ENCODE peak calls at places on chromosome 4, in four cellular contexts. R, Q, Y and P are unnamed samples.
A peak's percentile ranks its signal among the peaks of the same experiment; 100 is the strongest.

GRCh38 chr4:159416073-159416472 is 313.2 kb downstream of the RAPGEF2 start:
- DNase-seq in Y (peak; percentile 54), Q (no peak), R (no peak), P (no peak)

GRCh38 chr4:125693233-125693632 is 378.5 kb downstream of the FAT4 start:
- DNase-seq in R (no peak), Y (no peak), Q (no peak), P (no peak)

GRCh38 chr4:85762204-85762884 is 287.4 kb downstream of the ARHGAP24 start:
- DNase-seq in Q (no peak), R (no peak), Y (no peak), P (no peak)

GRCh38 chr4:8589831-8590545 is 2.6 kb upstream of the CPZ start:
- DNase-seq in Q (no peak), Y (no peak), R (no peak), P (no peak)

GRCh38 chr4:132572210-132572609 is 576.9 kb upstream of the PCDH10 start:
- DNase-seq in Y (no peak), R (no peak), Q (no peak), P (no peak)

GRCh38 chr4:15659768-15660394 is 4.7 kb upstream of the FBXL5 start:
- DNase-seq in R (no peak), Q (no peak), Y (no peak), P (no peak)

GRCh38 chr4:94407846-94408245 is 43.9 kb upstream of the PDLIM5 start:
- DNase-seq in Q (no peak), Y (no peak), R (no peak), P (no peak)

GRCh38 chr4:109967798-109968520 is 55.3 kb downstream of the EGF start:
- DNase-seq in R (no peak), Y (no peak), Q (no peak), P (no peak)

GRCh38 chr4:150579591-150580234 is 2.2 kb upstream of the MAB21L2 start:
- DNase-seq in Q (no peak), R (no peak), Y (no peak), P (no peak)

GRCh38 chr4:119286377-119287002 is 35.4 kb downstream of the FABP2 start:
- DNase-seq in R (no peak), Y (peak; percentile 32), Q (no peak), P (no peak)

GRCh38 chr4:71449878-71450277 is 111.1 kb downstream of the SLC4A4 start:
- DNase-seq in R (no peak), Y (no peak), Q (no peak), P (no peak)

GRCh38 chr4:8590546-8590880 is 2.1 kb upstream of the CPZ start:
- DNase-seq in Y (no peak), R (no peak), Q (no peak), P (no peak)

GRCh38 chr4:6111354-6111930 is 88.9 kb downstream of the JAKMIP1 start:
- DNase-seq in R (no peak), Y (no peak), Q (no peak), P (no peak)

GRCh38 chr4:86451560-86452322 is 91.9 kb upstream of the MAPK10 start:
- DNase-seq in Y (no peak), Q (no peak), R (no peak), P (no peak)

GRCh38 chr4:109588176-109588575 is 28.1 kb downstream of the MCUB start:
- DNase-seq in R (no peak), Y (no peak), Q (peak; percentile 58), P (peak; percentile 26)

GRCh38 chr4:183408791-183409190 is 35.6 kb upstream of the CDKN2AIP start:
- DNase-seq in Q (no peak), R (no peak), Y (no peak), P (no peak)

GRCh38 chr4:8682725-8683124 is 90.2 kb downstream of the CPZ start:
- DNase-seq in R (no peak), Y (no peak), Q (no peak), P (no peak)

GRCh38 chr4:58359590-58359989 is 1249.4 kb upstream of the IGFBP7 start:
- DNase-seq in Y (no peak), Q (no peak), R (no peak), P (no peak)

GRCh38 chr4:113574636-113575103 is 186.9 kb downstream of the CAMK2D start:
- DNase-seq in R (no peak), Y (no peak), Q (no peak), P (no peak)

GRCh38 chr4:25215506-25215905 is 18.3 kb upstream of the PI4K2B start:
- DNase-seq in Y (no peak), R (no peak), Q (no peak), P (no peak)

GRCh38 chr4:183612329-183613250 is 46.4 kb downstream of the RWDD4 start:
- DNase-seq in Y (no peak), Q (no peak), R (no peak), P (no peak)

GRCh38 chr4:25925486-25926201 is 11.6 kb downstream of the SMIM20 start:
- DNase-seq in Q (no peak), Y (peak; percentile 36), R (peak; percentile 59), P (no peak)

GRCh38 chr4:66275381-66276060 is 605.2 kb upstream of the EPHA5 start:
- DNase-seq in Q (no peak), Y (no peak), R (no peak), P (no peak)

GRCh38 chr4:184802203-184803015 is 23.4 kb downstream of the ACSL1 start:
- DNase-seq in R (no peak), Y (no peak), Q (no peak), P (no peak)

GRCh38 chr4:88675543-88675942 is 22.1 kb downstream of the NAP1L5 start:
- DNase-seq in R (no peak), Y (no peak), Q (no peak), P (no peak)

GRCh38 chr4:8547108-8547911 is 32.9 kb upstream of the GPR78 start:
- DNase-seq in Y (peak; percentile 12), R (peak; percentile 75), Q (no peak), P (no peak)

GRCh38 chr4:113316879-113317278 is 267.4 kb downstream of the ANK2 start:
- DNase-seq in Q (peak; percentile 75), R (no peak), Y (no peak), P (peak; percentile 18)

GRCh38 chr4:168856312-168856711 is 153.7 kb downstream of the CBR4 start:
- DNase-seq in Q (no peak), R (no peak), Y (no peak), P (no peak)

GRCh38 chr4:108738307-108738706 is 24.5 kb downstream of the ETNPPL start:
- DNase-seq in Q (no peak), Y (no peak), R (peak; percentile 20), P (no peak)

GRCh38 chr4:100016191-100016590 is 66.1 kb upstream of the H2AZ1 start:
- DNase-seq in R (no peak), Y (no peak), Q (no peak), P (no peak)

GRCh38 chr4:87150498-87151261 is 69.7 kb downstream of the KLHL8 start:
- DNase-seq in R (peak; percentile 51), Y (peak; percentile 70), Q (peak; percentile 35), P (no peak)

GRCh38 chr4:69951602-69952001 is 13.9 kb downstream of the CSN2 start:
- DNase-seq in Y (no peak), R (no peak), Q (no peak), P (no peak)

GRCh38 chr4:184400375-184400870 is 73.9 kb downstream of the IRF2 start:
- DNase-seq in Y (no peak), R (no peak), Q (no peak), P (no peak)

GRCh38 chr4:38673109-38673978 is 9.3 kb downstream of the KLF3 start:
- DNase-seq in Q (no peak), Y (peak; percentile 95), R (peak; percentile 89), P (no peak)

GRCh38 chr4:25448379-25449109 is 71.5 kb downstream of the ANAPC4 start:
- DNase-seq in Q (no peak), Y (no peak), R (no peak), P (no peak)

GRCh38 chr4:185839770-185840169 is 27.8 kb upstream of the SORBS2 start:
- DNase-seq in Y (no peak), Q (no peak), R (no peak), P (no peak)

GRCh38 chr4:185837415-185838103 is 25.6 kb upstream of the SORBS2 start:
- DNase-seq in Y (no peak), R (no peak), Q (no peak), P (no peak)

GRCh38 chr4:185839204-185839712 is 27.3 kb upstream of the SORBS2 start:
- DNase-seq in R (no peak), Q (no peak), Y (no peak), P (no peak)

GRCh38 chr4:185838104-185838452 is 26.1 kb upstream of the SORBS2 start:
- DNase-seq in Q (no peak), Y (no peak), R (no peak), P (no peak)

DNA sequence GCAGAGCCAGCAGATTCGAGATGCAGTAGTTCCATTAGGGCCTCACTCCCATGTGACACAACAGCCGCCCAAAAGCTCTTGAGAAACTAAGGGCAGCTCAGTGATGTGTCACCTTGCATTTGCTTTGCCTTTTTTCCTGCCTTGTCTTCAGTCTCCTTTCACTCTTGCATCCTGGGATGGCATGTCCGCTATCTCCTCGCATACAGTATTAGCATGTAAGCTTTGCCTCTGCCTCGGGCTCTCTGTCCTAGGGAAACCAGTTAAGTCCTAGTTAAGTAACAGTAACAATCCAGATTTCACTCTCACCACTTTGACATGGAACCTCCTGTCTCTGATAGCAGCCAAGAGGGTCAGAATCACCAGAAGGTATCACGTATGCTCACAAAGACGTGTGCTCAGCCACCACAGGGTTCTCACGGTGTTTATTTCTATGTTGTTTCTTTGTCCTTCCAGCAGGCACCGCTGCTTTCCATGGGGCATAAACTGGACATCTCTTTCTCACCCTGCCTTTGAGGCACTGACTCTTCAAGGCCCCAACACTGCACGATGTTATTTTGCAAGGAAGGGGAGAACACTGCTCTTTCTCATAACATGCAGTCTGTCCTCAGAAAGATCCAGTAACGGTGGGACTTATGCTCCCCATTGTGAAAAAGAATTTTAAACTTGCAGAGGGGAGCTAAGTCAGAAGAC is 26.7 kb upstream of the SORBS2 start:
- DNase-seq in R (no peak), Q (no peak), Y (no peak), P (no peak)
- TF ChIP-seq TAF1 in R (no peak), Q (no peak), Y (no peak), P (no peak)

DNA sequence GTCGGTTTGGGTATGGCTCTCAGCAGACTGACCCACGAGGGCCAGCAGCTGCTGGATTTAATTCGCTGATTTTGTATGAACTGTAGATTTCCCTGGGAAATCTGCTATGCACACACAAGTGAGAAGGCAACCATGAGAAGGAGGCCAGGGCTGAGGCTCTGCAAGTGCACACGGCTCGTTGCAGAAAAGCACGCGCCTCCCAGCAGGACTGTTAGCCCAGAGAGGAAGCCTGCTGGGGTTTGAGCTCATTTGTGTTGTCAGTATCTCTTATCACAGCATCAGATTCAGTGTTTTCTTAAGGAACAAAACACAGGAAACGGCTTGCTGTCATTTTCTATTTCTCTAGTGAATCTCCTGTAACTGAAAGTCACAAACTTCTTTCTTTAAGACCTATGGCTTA is 296.2 kb upstream of the FAT1 start:
- DNase-seq in Y (no peak), Q (no peak), R (no peak), P (no peak)
- TF ChIP-seq TAF1 in Y (no peak), Q (no peak), R (no peak), P (no peak)

GRCh38 chr4:11548529-11549176 is 120.0 kb upstream of the HS3ST1 start:
- DNase-seq in Q (no peak), R (no peak), Y (no peak), P (no peak)

GRCh38 chr4:11546391-11547160 is 117.9 kb upstream of the HS3ST1 start:
- DNase-seq in Q (no peak), R (no peak), Y (no peak), P (no peak)

GRCh38 chr4:11542952-11543351 is 114.3 kb upstream of the HS3ST1 start:
- DNase-seq in Y (no peak), R (no peak), Q (no peak), P (no peak)

GRCh38 chr4:11545651-11546050 is 117.0 kb upstream of the HS3ST1 start:
- DNase-seq in Y (no peak), Q (no peak), R (no peak), P (no peak)

GRCh38 chr4:11543710-11544109 is 115.0 kb upstream of the HS3ST1 start:
- DNase-seq in Q (no peak), Y (no peak), R (no peak), P (no peak)
- TF ChIP-seq TAF1 in Q (no peak), Y (no peak), R (no peak), P (no peak)

GRCh38 chr4:29734785-29735184 is 985.4 kb upstream of the PCDH7 start:
- DNase-seq in R (no peak), Q (no peak), Y (no peak), P (no peak)
- TF ChIP-seq TAF1 in R (no peak), Q (no peak), Y (no peak), P (no peak)